ENCODE peak calls at places on chromosome 6, in nine cellular contexts. K is HFF-Myc; E is germinal center; A is AG08396; T is fibroblast of the aortic adventitia; C is NCI-H1092 treated with DMSO at 0.1 percent for 48 hours; Q is GM04503; G is G401; D is activated CD4-positive, alpha-beta T cell treated with anti-CD3 and anti-CD28 coated beads, Interleukin-2, amount 50 U/mL, for 4 hours. B is an unnamed sample.

GRCh38 chr6:161168281-161168891 is 105.5 kb downstream of the AGPAT4 start:
- DNase-seq in Q (peak; percentile 80), G (peak; percentile 89), D (no peak), K (peak; percentile 91), E (no peak), T (peak; percentile 95), A (peak; percentile 78), C (peak; percentile 90), B (peak; percentile 60)

GRCh38 chr6:39228992-39229767 is at the start of gene KCNK5:
- DNase-seq in T (peak; percentile 10), E (peak; percentile 80), C (peak; percentile 69), K (peak; percentile 9), D (peak; percentile 69), Q (no peak), A (peak; percentile 77), G (no peak), B (no peak)

GRCh38 chr6:126797981-126798380 is 320.5 kb upstream of the RSPO3 start:
- DNase-seq in E (no peak), D (no peak), T (peak; percentile 26), K (no peak), G (no peak), C (no peak), Q (peak; percentile 21), A (no peak), B (no peak)

GRCh38 chr6:99611148-99611547 is 4.5 kb downstream of the PRDM13 start:
- DNase-seq in D (no peak), K (no peak), Q (no peak), T (no peak), C (no peak), E (no peak), A (no peak), G (no peak), B (no peak)

GRCh38 chr6:113281014-113281810 is 575.9 kb upstream of the MARCKS start:
- DNase-seq in A (no peak), C (no peak), G (no peak), T (no peak), D (no peak), Q (no peak), K (no peak), E (no peak), B (no peak)

GRCh38 chr6:40406175-40406574 is 181.0 kb downstream of the LRFN2 start:
- DNase-seq in T (no peak), C (no peak), Q (no peak), G (peak; percentile 52), D (no peak), A (no peak), E (no peak), K (no peak), B (no peak)

GRCh38 chr6:145241039-145241438 is 494.3 kb downstream of the EPM2A start:
- DNase-seq in T (peak; percentile 77), A (no peak), K (no peak), E (no peak), C (no peak), Q (peak; percentile 21), G (no peak), D (no peak), B (peak; percentile 5)

GRCh38 chr6:47079638-47080037 is 37.5 kb upstream of the ADGRF1 start:
- DNase-seq in E (no peak), C (no peak), A (no peak), Q (no peak), K (no peak), G (no peak), T (no peak), D (no peak), B (no peak)

GRCh38 chr6:124869412-124869811 is 92.8 kb upstream of the RNF217 start:
- DNase-seq in Q (no peak), D (no peak), T (peak; percentile 68), C (no peak), A (no peak), E (no peak), G (no peak), K (no peak), B (no peak)

GRCh38 chr6:116011520-116011919 is 49.2 kb downstream of the FRK start:
- DNase-seq in A (no peak), K (no peak), C (no peak), D (no peak), Q (no peak), E (no peak), T (no peak), G (no peak), B (no peak)

GRCh38 chr6:166599158-166599557 is 12.7 kb upstream of the RAMACL start:
- DNase-seq in T (no peak), E (no peak), G (no peak), D (no peak), Q (no peak), C (no peak), K (no peak), A (no peak), B (no peak)

GRCh38 chr6:105940990-105941389 is 145.1 kb upstream of the PRDM1 start:
- DNase-seq in A (no peak), Q (no peak), C (no peak), G (no peak), D (no peak), T (no peak), K (no peak), E (no peak), B (no peak)

GRCh38 chr6:135434095-135434494 is 63.4 kb downstream of the AHI1 start:
- DNase-seq in G (no peak), K (no peak), D (no peak), Q (no peak), T (no peak), C (no peak), A (no peak), E (no peak), B (no peak)

GRCh38 chr6:52788478-52788877 is 15.1 kb downstream of the GSTA1 start:
- DNase-seq in Q (no peak), D (no peak), C (no peak), A (no peak), K (no peak), E (no peak), T (no peak), G (no peak), B (no peak)

GRCh38 chr6:36717871-36718540 is 20.4 kb downstream of the RAB44 start:
- DNase-seq in K (no peak), Q (no peak), C (no peak), A (no peak), T (no peak), D (no peak), G (no peak), E (no peak), B (no peak)